ENCODE peak calls at places on chromosomes 12 and 14, in four cellular contexts. G is GM12865, R is WTC11, E is mesothelial cell of epicardium. X is an unnamed sample.

GRCh38 chr14:81366884-81367283 is 33.2 kb downstream of the STON2 start:
- DNase-seq in G (no peak), R (no peak), E (no peak), X (no peak)

GRCh38 chr12:19312637-19313036 is 126.7 kb upstream of the AEBP2 start:
- DNase-seq in G (no peak), R (no peak), E (no peak), X (no peak)

GRCh38 chr12:119115296-119115905 is 63.3 kb upstream of the HSPB8 start:
- DNase-seq in G (peak), R (peak), E (no peak), X (peak)

GRCh38 chr12:51362307-51362706 is 15.8 kb upstream of the CELA1 start:
- DNase-seq in G (no peak), R (no peak), E (no peak), X (no peak)

GRCh38 chr14:104370256-104370870 is 209.2 kb upstream of the C14orf180 start:
- DNase-seq in G (no peak), R (peak), E (no peak), X (no peak)

GRCh38 chr14:90017371-90017770 is 44.4 kb upstream of the KCNK13 start:
- DNase-seq in G (no peak), R (no peak), E (no peak), X (no peak)

GRCh38 chr12:53493610-53494391 is 5.5 kb downstream of the MAP3K12 start:
- DNase-seq in G (no peak), R (no peak), E (no peak), X (no peak)

GRCh38 chr14:99479903-99480855 is 480 bp downstream of the SETD3 start:
- DNase-seq in G (peak), R (peak), E (no peak), X (peak)

GRCh38 chr12:58309806-58310205 is 368.4 kb downstream of the ATP23 start:
- DNase-seq in G (no peak), R (no peak), E (no peak), X (no peak)

GRCh38 chr14:38405851-38406630 is 150.1 kb upstream of the CLEC14A start:
- DNase-seq in G (no peak), R (peak), E (no peak), X (no peak)

GRCh38 chr14:36824854-36825253 is 163.2 kb downstream of the PAX9 start:
- DNase-seq in G (no peak), R (no peak), E (no peak), X (no peak)

GRCh38 chr12:118402251-118402650 is 25.9 kb downstream of the SUDS3 start:
- DNase-seq in G (no peak), R (no peak), E (no peak), X (no peak)

GRCh38 chr14:36847366-36847765 is 185.7 kb downstream of the PAX9 start:
- DNase-seq in G (no peak), R (no peak), E (no peak), X (no peak)

GRCh38 chr14:32667791-32668190 is 270.9 kb upstream of the NPAS3 start:
- DNase-seq in G (no peak), R (no peak), E (no peak), X (no peak)

GRCh38 chr12:109033239-109034196 is 12.7 kb upstream of the SVOP start:
- DNase-seq in G (no peak), R (no peak), E (no peak), X (no peak)

GRCh38 chr12:116525418-116526001 is 33.7 kb upstream of the MAP1LC3B2 start:
- DNase-seq in G (no peak), R (no peak), E (no peak), X (no peak)

GRCh38 chr12:111314949-111315539 is 53.9 kb downstream of the PHETA1 start:
- DNase-seq in G (no peak), R (no peak), E (no peak), X (no peak)

GRCh38 chr12:1505576-1505975 is 88.8 kb downstream of the FBXL14 start:
- DNase-seq in G (no peak), R (no peak), E (no peak), X (no peak)

GRCh38 chr14:32473476-32473875 is 144.4 kb downstream of the AKAP6 start:
- DNase-seq in G (no peak), R (no peak), E (no peak), X (no peak)

GRCh38 chr14:34496679-34497513 is 34.9 kb upstream of the SPTSSA start:
- DNase-seq in G (no peak), R (peak), E (peak), X (peak)

DNA sequence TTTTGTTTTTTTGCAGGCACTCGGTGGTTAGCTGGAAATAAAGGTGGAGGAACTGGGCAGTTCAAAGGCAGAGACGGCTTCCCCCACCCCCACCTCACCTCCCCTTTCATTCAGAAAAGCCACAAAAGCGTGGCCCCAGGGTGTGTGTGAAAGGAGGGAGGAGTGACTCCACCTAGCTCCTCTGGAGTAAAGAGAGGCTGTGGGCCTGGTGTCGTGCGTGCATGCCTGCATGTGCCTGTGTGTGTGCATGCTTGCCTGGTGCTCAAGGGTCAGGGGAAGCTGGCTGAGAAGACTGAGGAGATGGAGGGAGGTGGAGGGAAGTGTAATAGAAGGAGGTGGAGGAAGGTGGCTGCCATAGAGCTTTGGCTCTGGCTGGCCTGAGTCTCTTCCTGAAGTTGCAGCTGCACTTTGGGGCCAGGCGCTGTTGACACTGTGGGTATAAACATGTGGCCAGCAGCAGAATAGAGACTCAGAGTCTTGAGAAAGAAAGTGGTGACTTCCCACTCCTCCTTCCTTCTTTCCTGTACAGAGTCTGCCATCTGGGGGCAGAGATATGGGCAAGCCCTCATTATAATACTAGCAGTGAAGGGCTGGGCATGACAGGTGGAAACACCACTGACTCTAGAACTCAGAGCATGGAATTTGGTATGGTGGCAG is 36.9 kb upstream of the SINHCAF start:
- DNase-seq in G (peak), R (peak), E (no peak), X (no peak)
- TF ChIP-seq CTCF in G (peak), R (no peak), E (no peak), X (no peak)

GRCh38 chr12:49428652-49429549 is 61.6 kb downstream of the SPATS2 start:
- DNase-seq in G (peak), R (no peak), E (no peak), X (no peak)
- TF ChIP-seq CTCF in G (no peak), R (no peak), E (no peak), X (no peak)

GRCh38 chr12:15806826-15807225 is 17.6 kb upstream of the EPS8 start:
- DNase-seq in G (no peak), R (no peak), E (no peak), X (no peak)

GRCh38 chr12:15811192-15812127 is 22.3 kb upstream of the EPS8 start:
- DNase-seq in G (no peak), R (no peak), E (no peak), X (no peak)

GRCh38 chr12:15808250-15808971 is 19.2 kb upstream of the EPS8 start:
- DNase-seq in G (no peak), R (no peak), E (no peak), X (no peak)
- TF ChIP-seq CTCF in G (no peak), R (no peak), E (no peak), X (no peak)

GRCh38 chr12:46401703-46402102 is 29.1 kb upstream of the SLC38A2 start:
- DNase-seq in G (no peak), R (no peak), E (no peak), X (no peak)
- TF ChIP-seq CTCF in G (no peak), R (no peak), E (no peak), X (no peak)

GRCh38 chr12:42780671-42781070 is 191.1 kb upstream of the PRICKLE1 start:
- DNase-seq in G (no peak), R (no peak), E (no peak), X (no peak)
- TF ChIP-seq CTCF in G (no peak), R (no peak), E (no peak), X (no peak)

DNA sequence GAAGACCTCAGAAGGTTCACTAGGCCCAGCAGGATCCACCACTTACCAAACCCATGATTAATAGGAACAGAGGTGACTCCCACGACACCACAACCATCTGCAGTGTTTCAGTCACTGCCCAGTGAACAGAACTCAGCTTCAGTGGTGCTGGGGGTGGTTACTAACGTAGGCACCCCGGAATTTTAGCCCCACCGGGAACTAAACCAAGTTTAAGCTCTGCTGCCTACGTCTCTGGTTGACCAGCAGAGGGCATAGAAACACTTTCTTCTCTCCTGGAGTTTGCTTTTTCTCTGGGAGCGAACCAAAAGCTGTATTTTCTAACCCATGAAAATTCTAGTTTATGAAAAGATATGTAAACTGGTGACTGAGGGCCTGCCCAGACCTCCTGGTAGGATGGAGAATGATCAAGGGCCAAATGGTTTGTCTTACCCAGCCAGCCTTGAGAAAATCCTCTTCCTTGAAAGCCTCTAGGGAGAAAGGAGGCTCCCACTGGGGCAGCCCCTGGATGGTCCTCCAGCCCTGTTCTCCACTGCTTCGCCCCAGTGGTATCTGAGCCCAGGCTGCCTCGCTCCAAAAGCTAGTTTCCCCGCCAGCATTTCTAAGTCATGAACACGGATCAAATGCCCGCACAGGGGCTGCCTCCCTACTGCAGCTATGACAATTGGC is 379.8 kb downstream of the DPF3 start:
- DNase-seq in G (peak), R (no peak), E (no peak), X (no peak)
- TF ChIP-seq CTCF in G (peak), R (no peak), E (peak), X (peak)

DNA sequence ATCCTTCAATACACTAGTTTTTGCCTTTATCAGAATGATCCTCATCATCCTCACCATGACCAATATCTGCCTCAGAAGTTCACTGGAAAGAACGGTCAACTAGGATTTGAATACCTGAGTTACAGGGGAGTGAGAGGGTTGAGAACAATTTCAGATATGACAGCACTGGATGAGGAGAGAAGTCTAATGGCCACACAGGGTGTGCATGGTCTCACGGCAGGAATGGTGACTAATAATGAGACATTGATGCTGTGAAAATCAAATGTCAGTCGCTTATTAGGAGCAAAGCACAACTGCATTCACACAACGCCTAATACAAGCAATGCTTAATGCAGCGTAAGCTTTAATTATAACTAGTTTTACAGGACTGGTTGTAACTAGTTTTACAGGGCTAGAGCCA is 23.3 kb upstream of the PRIMA1 start:
- DNase-seq in G (peak), R (no peak), E (no peak), X (no peak)
- TF ChIP-seq CTCF in G (no peak), R (no peak), E (no peak), X (no peak)